ENCODE peak calls at places on chromosomes 11 and 22, in eight cellular contexts. F is kidney epithelial cell, U is left ventricle myocardium inferior, R is GM23338, Q is AG04450, I is bronchial epithelial cell, N is endothelial cell of umbilical vein, A is A549. V is an unnamed sample.
A peak's percentile ranks its signal among the peaks of the same experiment; 100 is the strongest.

GRCh38 chr11:125062931-125063428 is at the start of gene SLC37A2:
- DNase-seq in F (no peak), U (peak; percentile 70), R (peak; percentile 80), Q (no peak), I (peak; percentile 64), N (peak; percentile 64), A (peak; percentile 11), V (no peak)

GRCh38 chr22:23231471-23232093 is 51.3 kb downstream of the BCR start:
- DNase-seq in F (no peak), U (no peak), R (no peak), Q (no peak), I (no peak), N (no peak), A (no peak), V (no peak)

GRCh38 chr11:8222820-8223512 is 40.7 kb downstream of the LMO1 start:
- DNase-seq in F (no peak), U (no peak), R (no peak), Q (no peak), I (no peak), N (no peak), A (no peak), V (no peak)

GRCh38 chr11:8382436-8383053 is 118.9 kb upstream of the LMO1 start:
- DNase-seq in F (peak; percentile 47), U (no peak), R (no peak), Q (no peak), I (peak; percentile 80), N (no peak), A (no peak), V (no peak)

GRCh38 chr22:46706060-46706459 is 32.0 kb downstream of the CERK start:
- DNase-seq in F (no peak), U (no peak), R (no peak), Q (no peak), I (no peak), N (no peak), A (no peak), V (no peak)

GRCh38 chr22:48729499-48730171 is 1098.0 kb downstream of the BRD1 start:
- DNase-seq in F (no peak), U (peak; percentile 6), R (no peak), Q (no peak), I (no peak), N (no peak), A (no peak), V (no peak)

GRCh38 chr22:20407829-20408228 is 13.9 kb downstream of the ZNF74 start:
- DNase-seq in F (no peak), U (no peak), R (no peak), Q (no peak), I (no peak), N (no peak), A (no peak), V (no peak)

GRCh38 chr11:72577271-72577681 is 96.9 kb downstream of the PDE2A start:
- DNase-seq in F (no peak), U (no peak), R (no peak), Q (no peak), I (no peak), N (no peak), A (no peak), V (no peak)

GRCh38 chr11:71425851-71426250 is 22.3 kb downstream of the DHCR7 start:
- DNase-seq in F (peak; percentile 37), U (no peak), R (no peak), Q (no peak), I (peak; percentile 71), N (no peak), A (no peak), V (peak; percentile 31)

GRCh38 chr22:19503869-19504268 is 20.3 kb downstream of the CLDN5 start:
- DNase-seq in F (no peak), U (no peak), R (peak; percentile 65), Q (no peak), I (no peak), N (no peak), A (no peak), V (no peak)

GRCh38 chr11:82194521-82194920 is 539.1 kb downstream of the FAM181B start:
- DNase-seq in F (no peak), U (no peak), R (peak; percentile 24), Q (no peak), I (no peak), N (no peak), A (no peak), V (no peak)

GRCh38 chr11:28837599-28837998 is 729.4 kb downstream of the METTL15 start:
- DNase-seq in F (no peak), U (no peak), R (no peak), Q (no peak), I (no peak), N (no peak), A (no peak), V (no peak)

GRCh38 chr22:40235418-40235817 is 57.7 kb downstream of the TNRC6B start:
- DNase-seq in F (no peak), U (no peak), R (no peak), Q (no peak), I (no peak), N (no peak), A (no peak), V (no peak)

GRCh38 chr11:747176-748006 is at the start of gene TALDO1:
- DNase-seq in F (no peak), U (peak; percentile 93), R (peak; percentile 97), Q (peak; percentile 37), I (peak; percentile 64), N (peak; percentile 88), A (peak; percentile 88), V (peak; percentile 43)
- TF ChIP-seq CTCF in F (peak; percentile 2), U (peak; percentile 46), R (no peak), Q (peak; percentile 1), I (peak; percentile 34), N (peak; percentile 7), A (no peak), V (peak; percentile 36)

GRCh38 chr11:12196335-12196734 is 85.9 kb downstream of the MICAL2 start:
- DNase-seq in F (no peak), U (no peak), R (no peak), Q (no peak), I (no peak), N (no peak), A (no peak), V (no peak)

GRCh38 chr11:12199231-12199948 is 89.0 kb downstream of the MICAL2 start:
- DNase-seq in F (no peak), U (no peak), R (no peak), Q (no peak), I (no peak), N (peak; percentile 70), A (no peak), V (no peak)

GRCh38 chr11:12200359-12201015 is 90.1 kb downstream of the MICAL2 start:
- DNase-seq in F (no peak), U (peak; percentile 44), R (no peak), Q (no peak), I (peak; percentile 71), N (peak; percentile 93), A (no peak), V (peak; percentile 31)

GRCh38 chr11:12196862-12197261 is 86.5 kb downstream of the MICAL2 start:
- DNase-seq in F (no peak), U (no peak), R (no peak), Q (no peak), I (no peak), N (no peak), A (no peak), V (no peak)

GRCh38 chr11:12198261-12198925 is 88.0 kb downstream of the MICAL2 start:
- DNase-seq in F (no peak), U (no peak), R (no peak), Q (no peak), I (no peak), N (no peak), A (no peak), V (no peak)
- H3K4me3 ChIP-seq in F (no peak overlapping the region), U (no peak overlapping the region), R (no peak overlapping the region), Q (no peak overlapping the region), I (no peak overlapping the region), N (no peak overlapping the region), A (no peak overlapping the region), V (no peak overlapping the region)

DNA sequence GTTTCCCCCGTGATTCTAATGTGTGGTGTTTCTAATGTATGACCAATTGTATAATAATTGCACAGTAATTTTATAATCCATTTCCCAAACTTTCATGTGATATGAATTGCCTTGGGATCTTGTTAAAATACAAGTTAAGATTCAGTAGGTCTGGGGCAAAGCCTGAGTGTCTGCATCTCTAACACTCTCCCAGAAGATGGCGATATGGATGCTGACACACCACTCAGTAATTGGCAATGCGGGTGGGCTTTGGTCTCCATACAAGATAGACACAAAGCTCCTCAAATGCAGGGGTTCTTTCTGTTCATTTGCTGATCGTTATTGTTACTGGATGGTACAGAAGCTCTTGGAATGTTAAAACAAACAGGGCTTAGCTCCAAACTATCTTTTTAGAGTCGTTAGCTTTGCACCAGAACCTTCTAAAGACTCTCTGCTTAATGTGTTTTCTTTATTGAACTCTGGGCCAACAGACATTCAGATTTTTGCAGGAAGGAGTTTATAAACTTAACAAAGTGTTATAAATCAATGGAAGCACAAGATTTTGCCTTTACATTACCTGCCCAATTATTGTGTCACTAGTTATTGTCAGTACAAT is 45.4 kb upstream of the ANO3 start:
- DNase-seq in F (no peak), U (no peak), R (peak; percentile 67), Q (no peak), I (peak; percentile 21), N (peak; percentile 37), A (peak; percentile 27), V (no peak)
- TF ChIP-seq CTCF in F (peak; percentile 63), U (peak; percentile 26), R (peak; percentile 56), Q (peak; percentile 56), I (peak; percentile 38), N (peak; percentile 59), A (peak; percentile 44), V (peak; percentile 69)

GRCh38 chr11:128686045-128686741 is 7.7 kb upstream of the FLI1 start:
- DNase-seq in F (no peak), U (no peak), R (peak; percentile 74), Q (no peak), I (no peak), N (no peak), A (no peak), V (no peak)

GRCh38 chr11:128688031-128688713 is 5.7 kb upstream of the FLI1 start:
- DNase-seq in F (no peak), U (no peak), R (peak; percentile 35), Q (no peak), I (no peak), N (no peak), A (no peak), V (no peak)

GRCh38 chr11:128687321-128687720 is 6.6 kb upstream of the FLI1 start:
- DNase-seq in F (no peak), U (no peak), R (peak; percentile 84), Q (no peak), I (peak; percentile 49), N (peak; percentile 19), A (no peak), V (no peak)

GRCh38 chr11:128685383-128686044 is 8.4 kb upstream of the FLI1 start:
- DNase-seq in F (no peak), U (no peak), R (peak; percentile 25), Q (no peak), I (no peak), N (peak; percentile 11), A (no peak), V (no peak)

GRCh38 chr11:128686745-128687177 is 7.1 kb upstream of the FLI1 start:
- DNase-seq in F (no peak), U (peak; percentile 55), R (peak; percentile 70), Q (no peak), I (peak; percentile 71), N (peak; percentile 53), A (peak; percentile 15), V (no peak)
- H3K4me3 ChIP-seq in F (peak overlapping the region; percentile 4), U (peak overlapping the region; percentile 64), R (peak overlapping the region; percentile 69), Q (peak overlapping the region; percentile 53), I (peak overlapping the region; percentile 31), N (peak overlapping the region; percentile 25), A (no peak overlapping the region), V (no peak overlapping the region)

GRCh38 chr11:17760102-17761029 is 25.8 kb downstream of the KCNC1 start:
- DNase-seq in F (no peak), U (peak; percentile 51), R (peak; percentile 92), Q (no peak), I (peak; percentile 44), N (peak; percentile 49), A (peak; percentile 57), V (peak; percentile 51)
- TF ChIP-seq CTCF in F (peak; percentile 45), U (peak; percentile 69), R (peak; percentile 81), Q (peak; percentile 73), I (peak; percentile 69), N (peak; percentile 73), A (peak; percentile 39), V (peak; percentile 92)

V was measured in LNCaP clone FGC.